ENCODE peak calls at places on chromosomes 13 and 19, in four cellular contexts. One of them, this sample, is unnamed.

GRCh38 chr13:110062777-110063442 is 244.0 kb downstream of the COL4A1 start:
- DNase-seq in stomach: no peak
- DNase-seq in breast epithelium: no peak
- DNase-seq in suprapubic skin: no peak
- DNase-seq in this sample: no peak

GRCh38 chr13:91278888-91279287 is 68.6 kb upstream of the MIR17HG start:
- DNase-seq in stomach: no peak
- DNase-seq in breast epithelium: no peak
- DNase-seq in suprapubic skin: no peak
- DNase-seq in this sample: no peak

GRCh38 chr13:64446372-64446771 is 2783.8 kb downstream of the PCDH9 start:
- DNase-seq in breast epithelium: no peak
- DNase-seq in suprapubic skin: no peak
- DNase-seq in stomach: no peak
- DNase-seq in this sample: no peak

GRCh38 chr19:32886241-32886640 is 16.7 kb upstream of the SLC7A9 start:
- DNase-seq in suprapubic skin: no peak
- DNase-seq in breast epithelium: no peak
- DNase-seq in stomach: no peak
- DNase-seq in this sample: no peak

GRCh38 chr13:111623170-111623569 is 302.7 kb downstream of the TEX29 start:
- DNase-seq in stomach: no peak
- DNase-seq in suprapubic skin: no peak
- DNase-seq in breast epithelium: no peak
- DNase-seq in this sample: no peak

GRCh38 chr13:93361703-93362102 is 135.1 kb downstream of the GPC6 start:
- DNase-seq in stomach: no peak
- DNase-seq in breast epithelium: no peak
- DNase-seq in suprapubic skin: no peak
- DNase-seq in this sample: no peak

GRCh38 chr19:50500753-50501151 is 10.2 kb downstream of the JOSD2 start:
- DNase-seq in suprapubic skin: no peak
- DNase-seq in breast epithelium: no peak
- DNase-seq in stomach: no peak
- DNase-seq in this sample: no peak

GRCh38 chr13:51731759-51732158 is 72.2 kb downstream of the DHRS12 start:
- DNase-seq in breast epithelium: no peak
- DNase-seq in suprapubic skin: no peak
- DNase-seq in stomach: no peak
- DNase-seq in this sample: no peak

GRCh38 chr13:103983948-103984347 is 917.7 kb upstream of the SLC10A2 start:
- DNase-seq in suprapubic skin: no peak
- DNase-seq in breast epithelium: no peak
- DNase-seq in stomach: no peak
- DNase-seq in this sample: no peak

GRCh38 chr13:39269004-39269403 is 230.7 kb downstream of the NHLRC3 start:
- DNase-seq in stomach: no peak
- DNase-seq in suprapubic skin: no peak
- DNase-seq in breast epithelium: no peak
- DNase-seq in this sample: no peak

GRCh38 chr19:38970664-38971532 is 4.6 kb downstream of the FBXO17 start:
- DNase-seq in suprapubic skin: no peak
- DNase-seq in stomach: no peak
- DNase-seq in breast epithelium: no peak
- DNase-seq in this sample: no peak

GRCh38 chr19:11254662-11255061 is 7.7 kb downstream of the DOCK6 start:
- DNase-seq in stomach: no peak
- DNase-seq in suprapubic skin: no peak
- DNase-seq in breast epithelium: no peak
- DNase-seq in this sample: no peak

GRCh38 chr19:44260695-44261446 is 1.2 kb downstream of the ZNF233 start:
- DNase-seq in stomach: no peak
- DNase-seq in suprapubic skin: no peak
- DNase-seq in breast epithelium: no peak
- DNase-seq in this sample: no peak

GRCh38 chr13:38888309-38888708 is 102.3 kb downstream of the STOML3 start:
- DNase-seq in breast epithelium: no peak
- DNase-seq in suprapubic skin: no peak
- DNase-seq in stomach: no peak
- DNase-seq in this sample: no peak

GRCh38 chr13:79406597-79406908 is 498 bp upstream of the RBM26 start:
- DNase-seq in suprapubic skin: no peak
- DNase-seq in breast epithelium: no peak
- DNase-seq in stomach: no peak
- DNase-seq in this sample: no peak

DNA sequence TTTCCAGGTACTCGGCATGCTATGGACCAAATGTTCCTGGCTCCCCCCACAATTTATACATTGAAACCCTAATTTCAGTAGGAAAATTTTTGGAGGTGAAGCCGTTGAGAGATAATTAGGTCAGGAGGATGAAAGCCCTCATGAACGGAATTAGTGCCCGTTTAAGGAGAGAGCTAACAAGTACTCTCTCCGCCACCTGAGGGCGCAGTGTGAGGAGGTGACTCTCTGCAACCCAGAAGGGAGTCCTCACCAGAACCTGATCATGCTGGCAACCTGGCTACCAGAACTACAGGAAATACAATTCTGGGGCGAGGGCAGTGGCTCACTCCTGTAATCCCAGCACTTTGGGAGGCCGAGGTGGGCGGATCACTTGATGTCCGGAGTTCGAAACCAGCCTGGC is 397.8 kb downstream of the SLITRK5 start:
- DNase-seq in stomach: no peak
- DNase-seq in suprapubic skin: no peak
- DNase-seq in breast epithelium: no peak
- DNase-seq in this sample: no peak
- TF ChIP-seq CTCF in stomach: no peak
- TF ChIP-seq CTCF in suprapubic skin: no peak
- TF ChIP-seq CTCF in breast epithelium: no peak
- TF ChIP-seq CTCF in this sample: no peak

GRCh38 chr13:40458283-40459031 is 208.0 kb downstream of the FOXO1 start:
- DNase-seq in suprapubic skin: no peak
- DNase-seq in stomach: no peak
- DNase-seq in breast epithelium: no peak
- DNase-seq in this sample: no peak

GRCh38 chr13:40456397-40456958 is 210.0 kb downstream of the FOXO1 start:
- DNase-seq in stomach: no peak
- DNase-seq in suprapubic skin: no peak
- DNase-seq in breast epithelium: no peak
- DNase-seq in this sample: no peak

GRCh38 chr13:40457844-40458243 is 208.6 kb downstream of the FOXO1 start:
- DNase-seq in suprapubic skin: no peak
- DNase-seq in breast epithelium: no peak
- DNase-seq in stomach: no peak
- DNase-seq in this sample: no peak

GRCh38 chr13:40460116-40460515 is 206.3 kb downstream of the FOXO1 start:
- DNase-seq in stomach: no peak
- DNase-seq in suprapubic skin: no peak
- DNase-seq in breast epithelium: no peak
- DNase-seq in this sample: no peak

GRCh38 chr13:40456979-40457553 is 209.4 kb downstream of the FOXO1 start:
- DNase-seq in breast epithelium: no peak
- DNase-seq in suprapubic skin: no peak
- DNase-seq in stomach: no peak
- DNase-seq in this sample: no peak
- TF ChIP-seq CTCF in breast epithelium: no peak
- TF ChIP-seq CTCF in suprapubic skin: no peak
- TF ChIP-seq CTCF in stomach: no peak
- TF ChIP-seq CTCF in this sample: no peak

GRCh38 chr19:47432091-47432490 is 12.8 kb upstream of the MEIS3 start:
- DNase-seq in breast epithelium: no peak
- DNase-seq in suprapubic skin: no peak
- DNase-seq in stomach: no peak
- DNase-seq in this sample: no peak

GRCh38 chr19:47428177-47428894 is 9.0 kb upstream of the MEIS3 start:
- DNase-seq in stomach: peak
- DNase-seq in breast epithelium: peak
- DNase-seq in suprapubic skin: peak
- DNase-seq in this sample: peak

GRCh38 chr19:47432499-47432898 is 13.2 kb upstream of the MEIS3 start:
- DNase-seq in breast epithelium: no peak
- DNase-seq in stomach: no peak
- DNase-seq in suprapubic skin: no peak
- DNase-seq in this sample: no peak

GRCh38 chr19:47429140-47429793 is 9.9 kb upstream of the MEIS3 start:
- DNase-seq in breast epithelium: no peak
- DNase-seq in stomach: no peak
- DNase-seq in suprapubic skin: no peak
- DNase-seq in this sample: no peak

GRCh38 chr19:47430041-47430802 is 10.9 kb upstream of the MEIS3 start:
- DNase-seq in breast epithelium: peak
- DNase-seq in stomach: peak
- DNase-seq in suprapubic skin: no peak
- DNase-seq in this sample: no peak
- TF ChIP-seq CTCF in breast epithelium: peak
- TF ChIP-seq CTCF in stomach: peak
- TF ChIP-seq CTCF in suprapubic skin: peak
- TF ChIP-seq CTCF in this sample: no peak

GRCh38 chr13:52846567-52847321 is 1.7 kb downstream of the PCDH8 start:
- DNase-seq in stomach: no peak
- DNase-seq in suprapubic skin: no peak
- DNase-seq in breast epithelium: no peak
- DNase-seq in this sample: no peak
- TF ChIP-seq CTCF in stomach: no peak
- TF ChIP-seq CTCF in suprapubic skin: peak
- TF ChIP-seq CTCF in breast epithelium: peak
- TF ChIP-seq CTCF in this sample: no peak

GRCh38 chr13:99498304-99499161 is 2.7 kb upstream of the TM9SF2 start:
- DNase-seq in breast epithelium: peak
- DNase-seq in stomach: peak
- DNase-seq in suprapubic skin: peak
- DNase-seq in this sample: peak
- TF ChIP-seq CTCF in breast epithelium: no peak
- TF ChIP-seq CTCF in stomach: no peak
- TF ChIP-seq CTCF in suprapubic skin: no peak
- TF ChIP-seq CTCF in this sample: no peak

GRCh38 chr19:47603706-47604310 is 5.1 kb upstream of the BICRA start:
- DNase-seq in stomach: no peak
- DNase-seq in suprapubic skin: no peak
- DNase-seq in breast epithelium: no peak
- DNase-seq in this sample: no peak

GRCh38 chr19:47595937-47596336 is 13.0 kb upstream of the BICRA start:
- DNase-seq in stomach: no peak
- DNase-seq in suprapubic skin: no peak
- DNase-seq in breast epithelium: no peak
- DNase-seq in this sample: no peak

GRCh38 chr19:47601180-47601904 is 7.6 kb upstream of the BICRA start:
- DNase-seq in breast epithelium: no peak
- DNase-seq in suprapubic skin: no peak
- DNase-seq in stomach: peak
- DNase-seq in this sample: no peak

GRCh38 chr19:47598407-47599349 is 10.3 kb upstream of the BICRA start:
- DNase-seq in stomach: peak
- DNase-seq in breast epithelium: no peak
- DNase-seq in suprapubic skin: peak
- DNase-seq in this sample: no peak

DNA sequence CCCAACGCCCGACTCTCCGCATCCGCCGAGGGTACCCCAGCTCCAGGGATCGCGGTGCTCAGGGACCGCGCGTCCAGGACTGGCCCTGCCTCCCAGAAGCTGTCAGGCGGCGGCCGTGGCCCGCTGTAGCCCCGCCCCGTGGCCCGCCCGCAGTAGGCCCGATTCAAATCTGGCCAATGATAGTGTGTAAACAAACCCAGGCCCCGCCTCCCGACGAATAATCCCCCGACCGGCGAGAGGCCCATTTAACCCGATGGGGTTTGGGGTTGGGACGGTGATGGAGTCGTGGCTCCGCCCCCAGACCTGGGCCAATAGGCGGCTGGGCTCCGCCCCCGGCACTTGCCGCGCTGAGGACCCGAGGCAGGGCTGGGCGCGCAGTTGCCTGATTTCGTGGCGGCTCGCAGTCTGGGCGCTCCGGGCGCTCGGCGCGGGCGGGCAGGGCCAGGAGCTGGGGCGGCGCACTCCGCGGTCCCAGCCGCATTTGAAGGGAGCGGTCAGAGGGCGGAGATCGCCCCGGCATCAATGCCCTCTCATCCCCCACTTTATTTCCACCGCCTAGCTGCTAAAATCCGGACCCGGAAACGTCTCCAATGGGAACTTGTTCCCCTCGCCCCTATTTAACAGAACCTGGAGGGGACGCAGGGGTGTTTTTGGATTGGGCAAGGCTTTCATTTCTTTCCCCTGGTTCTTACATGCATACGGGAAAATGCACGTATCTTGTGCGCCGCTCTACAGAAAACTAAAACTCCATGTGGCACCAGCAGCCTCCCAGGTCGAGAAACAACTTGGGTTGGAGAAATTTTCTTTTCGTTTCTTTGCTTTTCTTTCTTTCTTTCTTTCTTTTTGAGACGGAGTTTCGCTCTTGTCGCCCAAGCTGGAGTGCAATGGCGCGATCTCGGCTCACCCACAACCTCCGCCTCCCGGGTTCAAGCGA is 8.4 kb upstream of the BICRA start:
- DNase-seq in stomach: peak
- DNase-seq in suprapubic skin: peak
- DNase-seq in breast epithelium: peak
- DNase-seq in this sample: peak
- TF ChIP-seq CTCF in stomach: peak
- TF ChIP-seq CTCF in suprapubic skin: no peak
- TF ChIP-seq CTCF in breast epithelium: no peak
- TF ChIP-seq CTCF in this sample: no peak

DNA sequence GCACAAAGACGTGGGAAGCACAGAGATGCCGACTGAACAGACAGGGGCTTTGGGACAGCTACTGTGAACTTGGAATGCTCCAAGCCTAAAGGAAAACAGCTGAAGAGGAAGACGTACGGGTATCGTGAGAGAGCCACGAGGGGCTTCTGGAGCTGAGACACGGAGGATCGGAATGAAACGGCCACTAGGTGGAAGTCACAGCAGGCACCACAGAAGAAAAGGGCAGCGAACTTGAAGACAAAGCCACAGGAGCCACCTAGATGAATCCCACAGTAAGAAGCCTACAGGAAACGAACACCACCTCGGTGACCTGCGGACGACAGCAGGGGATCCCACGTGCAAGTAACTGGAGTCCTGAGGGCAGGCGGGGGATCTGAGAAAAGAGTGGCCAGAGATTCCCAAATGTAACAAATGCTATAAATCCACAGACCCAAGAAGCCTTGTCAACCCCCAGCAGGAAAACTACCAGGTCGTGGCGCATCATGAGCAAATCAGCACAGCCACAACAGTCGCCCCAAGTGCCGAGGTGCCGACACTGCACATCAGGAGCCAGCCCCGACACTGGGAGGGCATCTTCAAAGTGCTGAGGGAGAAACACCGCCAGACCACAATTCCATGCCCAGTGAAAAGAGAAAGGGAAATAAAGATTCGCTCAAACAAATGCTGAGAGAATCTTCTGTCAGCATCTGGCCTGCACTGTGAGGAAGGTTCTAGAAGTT is 39.3 kb upstream of the ISYNA1 start:
- DNase-seq in breast epithelium: no peak
- DNase-seq in stomach: no peak
- DNase-seq in suprapubic skin: no peak
- DNase-seq in this sample: no peak
- TF ChIP-seq CTCF in breast epithelium: no peak
- TF ChIP-seq CTCF in stomach: no peak
- TF ChIP-seq CTCF in suprapubic skin: no peak
- TF ChIP-seq CTCF in this sample: no peak